ENCODE peak calls at places on chromosome X, in five cellular contexts. Q is ascending aorta, C is osteocyte, J is GM12891, X is DMS153. D is an unnamed sample.

GRCh38 chrX:2848806-2849420 is 20.2 kb downstream of the GYG2 start:
- DNase-seq in J (no peak), C (peak; percentile 66), X (no peak), Q (no peak), D (no peak)

GRCh38 chrX:111264397-111264796 is 5.9 kb downstream of the CAPN6 start:
- DNase-seq in J (no peak), C (no peak), X (no peak), Q (no peak), D (no peak)

GRCh38 chrX:21770631-21771321 is 12.9 kb upstream of the SMPX start:
- DNase-seq in Q (no peak), C (no peak), J (no peak), X (no peak), D (no peak)

GRCh38 chrX:13212191-13212651 is 107.6 kb downstream of the ATXN3L start:
- DNase-seq in Q (no peak), J (no peak), C (no peak), X (no peak), D (no peak)

GRCh38 chrX:74434336-74434735 is 13.0 kb downstream of the SLC16A2 start:
- DNase-seq in C (no peak), J (no peak), X (no peak), Q (no peak), D (no peak)

GRCh38 chrX:115344885-115345653 is 55.6 kb downstream of the LUZP4 start:
- DNase-seq in J (no peak), X (peak; percentile 91), C (peak; percentile 97), Q (peak; percentile 95), D (no peak)

GRCh38 chrX:82320554-82320953 is 1118.7 kb downstream of the SH3BGRL start:
- DNase-seq in C (no peak), Q (no peak), J (no peak), X (peak; percentile 2), D (no peak)

GRCh38 chrX:150610446-150610845 is 42.0 kb downstream of the MTM1 start:
- DNase-seq in X (no peak), C (no peak), J (no peak), Q (no peak), D (no peak)

GRCh38 chrX:55342533-55343501 is 78.1 kb upstream of the PAGE3 start:
- DNase-seq in C (no peak), Q (no peak), X (peak; percentile 16), J (peak; percentile 23), D (peak; percentile 31)

GRCh38 chrX:10379848-10380247 is 223.1 kb downstream of the CLCN4 start:
- DNase-seq in Q (no peak), J (no peak), X (no peak), C (no peak), D (no peak)

GRCh38 chrX:19040373-19040772 is 56.5 kb upstream of the PHKA2 start:
- DNase-seq in Q (no peak), J (no peak), C (no peak), X (no peak), D (no peak)

GRCh38 chrX:103626855-103627254 is 1.9 kb upstream of the TCEAL1 start:
- DNase-seq in X (no peak), J (no peak), Q (no peak), C (no peak), D (no peak)

GRCh38 chrX:40099046-40099968 is 1.5 kb upstream of the BCOR start:
- DNase-seq in C (no peak), J (no peak), X (no peak), Q (no peak), D (peak; percentile 44)